ENCODE peak calls at places on chromosomes 11 and 22, in six cellular contexts. F, U, R, I, T and W are unnamed samples.

GRCh38 chr22:18032455-18033101 is 8.2 kb upstream of the MICAL3 start:
- DNase-seq in F (peak), U (no peak), R (no peak), T (no peak), I (no peak), W (no peak)

GRCh38 chr22:19868773-19869471 is 14.2 kb upstream of the GNB1L start:
- DNase-seq in U (no peak), R (peak), I (no peak), F (no peak), T (no peak), W (no peak)

GRCh38 chr11:8684600-8685290 is 2.2 kb downstream of the RPL27A start:
- DNase-seq in F (no peak), T (no peak), U (no peak), I (no peak), R (no peak), W (no peak)

GRCh38 chr11:69317401-69318092 is 23.6 kb downstream of the MYEOV start:
- DNase-seq in U (no peak), R (no peak), F (no peak), T (no peak), I (no peak), W (no peak)

GRCh38 chr22:42396621-42397331 is 35.4 kb downstream of the NFAM1 start:
- DNase-seq in R (no peak), T (no peak), U (no peak), I (no peak), F (peak), W (no peak)

GRCh38 chr11:16669799-16670415 is 68.5 kb upstream of the C11orf58 start:
- DNase-seq in F (peak), U (no peak), T (peak), R (no peak), I (no peak), W (peak)

GRCh38 chr22:27825174-27825573 is 23.6 kb upstream of the MN1 start:
- DNase-seq in U (no peak), R (peak), I (no peak), F (no peak), T (no peak), W (no peak)

GRCh38 chr22:37616205-37617083 is 7.8 kb downstream of the GGA1 start:
- DNase-seq in R (no peak), T (no peak), F (no peak), U (no peak), I (no peak), W (no peak)

GRCh38 chr11:26229270-26229669 is 102.7 kb upstream of the ANO3 start:
- DNase-seq in R (no peak), U (no peak), F (no peak), T (no peak), I (no peak), W (no peak)

GRCh38 chr11:78139422-78140391 is at the start of gene ALG8:
- DNase-seq in F (peak), T (peak), U (peak), I (peak), R (peak), W (peak)

GRCh38 chr11:69563946-69564780 is 76.8 kb upstream of the CCND1 start:
- DNase-seq in U (no peak), T (peak), I (no peak), F (no peak), R (no peak), W (no peak)

GRCh38 chr11:72191961-72192381 is at the start of gene FOLR1:
- DNase-seq in F (peak), I (peak), T (no peak), R (no peak), U (no peak), W (peak)

DNA sequence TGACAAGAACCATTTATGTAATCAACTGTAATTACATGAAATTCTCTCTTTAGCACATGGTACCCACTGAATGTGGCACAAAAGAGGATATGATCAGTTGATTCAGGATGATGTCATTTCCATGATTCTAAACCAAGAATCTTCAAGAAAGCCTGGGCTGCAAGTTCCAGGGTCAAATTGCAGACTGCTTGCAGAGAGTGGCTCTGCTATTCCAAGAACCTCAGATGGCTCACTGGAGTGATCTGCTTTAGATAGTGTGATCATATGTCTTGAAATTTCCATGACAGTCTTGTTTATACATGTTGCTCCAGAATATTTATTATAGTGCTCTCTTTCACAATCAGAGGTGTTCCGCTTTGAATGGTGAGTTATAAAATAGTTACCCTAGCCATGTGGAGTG is 188.2 kb downstream of the ETS1 start:
- DNase-seq in T (no peak), U (peak), R (no peak), I (no peak), F (no peak), W (no peak)
- TF ChIP-seq ZNF274 in T (no peak), U (no peak), R (no peak), I (no peak), F (no peak), W (no peak)

GRCh38 chr11:12800032-12800671 is 125.9 kb downstream of the TEAD1 start:
- DNase-seq in F (peak), T (peak), U (no peak), R (no peak), I (peak), W (no peak)
- TF ChIP-seq YY1 in F (no peak), T (no peak), U (no peak), R (no peak), I (no peak), W (no peak)

DNA sequence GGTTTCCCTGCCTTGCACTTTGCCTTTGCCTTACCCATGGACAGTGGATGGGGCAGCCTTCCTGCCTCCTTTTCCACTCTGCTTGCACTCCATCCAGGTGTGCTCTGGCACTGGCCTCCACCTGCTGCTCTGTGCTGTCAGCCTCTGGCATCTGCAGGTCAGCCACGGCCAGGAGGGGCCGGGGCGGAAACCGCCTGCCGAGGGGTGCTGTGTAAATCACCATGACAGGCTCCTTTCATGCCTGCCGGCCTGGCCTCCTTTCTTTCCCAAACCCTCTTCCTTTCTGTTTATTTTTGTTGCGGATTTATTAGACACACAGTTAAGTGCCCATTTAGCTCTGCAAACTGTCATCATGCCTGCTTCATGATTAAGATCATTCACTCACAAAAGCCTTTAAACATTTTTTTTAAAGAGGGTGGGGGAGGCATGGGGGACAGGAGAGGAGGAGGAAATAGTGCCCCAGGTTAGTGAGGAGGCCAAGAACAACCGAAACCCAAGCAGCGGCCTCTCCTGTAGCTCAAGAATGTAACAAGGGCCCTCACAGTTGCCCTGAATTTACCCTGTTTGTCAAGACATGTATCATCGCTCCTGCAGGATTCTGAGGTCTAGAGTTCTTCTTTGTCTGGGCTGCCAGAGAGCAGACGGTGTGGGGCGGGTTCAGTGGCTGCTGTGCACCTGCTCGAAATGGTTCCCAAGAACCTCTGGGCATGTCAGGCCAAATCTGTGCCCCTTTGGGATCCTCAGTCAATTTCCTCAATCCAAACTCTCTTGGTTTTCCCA is 83.3 kb downstream of the BARX2 start:
- DNase-seq in T (no peak), I (no peak), F (no peak), R (no peak), U (no peak), W (no peak)
- TF ChIP-seq ZNF274 in T (no peak), I (no peak), F (no peak), R (no peak), U (no peak), W (no peak)

GRCh38 chr11:94924074-94925031 is 49.0 kb downstream of the CWC15 start:
- DNase-seq in R (no peak), I (no peak), U (no peak), F (no peak), T (no peak), W (no peak)
- TF ChIP-seq YY1 in R (no peak), I (no peak), U (no peak), F (no peak), T (no peak), W (no peak)